ENCODE peak calls at places on chromosome 2, in four cellular contexts. A, P, V and N are unnamed samples.
A peak's percentile ranks its signal among the peaks of the same experiment; 100 is the strongest.

GRCh38 chr2:205024822-205025518 is 479.7 kb downstream of the PARD3B start:
- DNase-seq in A (no peak), P (peak; percentile 97), V (no peak), N (no peak)

GRCh38 chr2:205654878-205655601 is 27.3 kb upstream of the NRP2 start:
- DNase-seq in A (no peak), P (peak; percentile 34), V (no peak), N (no peak)

GRCh38 chr2:80335411-80335810 is 30.9 kb upstream of the LRRTM1 start:
- DNase-seq in A (no peak), P (no peak), V (no peak), N (no peak)

GRCh38 chr2:184598313-184599053 is at the start of gene ZNF804A:
- DNase-seq in A (peak; percentile 45), P (peak; percentile 43), V (peak; percentile 26), N (peak; percentile 55)

GRCh38 chr2:172215172-172215935 is 112.7 kb upstream of the DLX2 start:
- DNase-seq in A (no peak), P (no peak), V (no peak), N (no peak)

GRCh38 chr2:15984367-15985255 is 44.3 kb downstream of the MYCN start:
- DNase-seq in A (peak; percentile 44), P (no peak), V (no peak), N (peak; percentile 52)

GRCh38 chr2:172985139-172985874 is 90.3 kb upstream of the MAP3K20 start:
- DNase-seq in A (no peak), P (peak; percentile 61), V (no peak), N (no peak)

GRCh38 chr2:156321243-156321904 is 11.1 kb downstream of the NR4A2 start:
- DNase-seq in A (peak; percentile 41), P (no peak), V (no peak), N (peak; percentile 53)

GRCh38 chr2:36409971-36410370 is 54.4 kb downstream of the CRIM1 start:
- DNase-seq in A (no peak), P (no peak), V (no peak), N (no peak)

GRCh38 chr2:19607931-19608762 is 249.7 kb upstream of the OSR1 start:
- DNase-seq in A (no peak), P (no peak), V (no peak), N (no peak)

GRCh38 chr2:71896385-71897144 is 251.1 kb downstream of the CYP26B1 start:
- DNase-seq in A (no peak), P (no peak), V (no peak), N (no peak)

GRCh38 chr2:157744571-157745076 is 116.0 kb upstream of the ACVR1C start:
- DNase-seq in A (no peak), P (no peak), V (no peak), N (no peak)

GRCh38 chr2:151262629-151263028 is 966 bp upstream of the RBM43 start:
- DNase-seq in A (peak; percentile 16), P (no peak), V (no peak), N (peak; percentile 42)

GRCh38 chr2:168138369-168138768 is 109.0 kb downstream of the STK39 start:
- DNase-seq in A (no peak), P (no peak), V (no peak), N (no peak)

GRCh38 chr2:10012963-10013461 is 30.3 kb upstream of the KLF11 start:
- DNase-seq in A (no peak), P (no peak), V (no peak), N (no peak)

GRCh38 chr2:200614249-200614648 is 28.4 kb downstream of the AOX1 start:
- DNase-seq in A (no peak), P (no peak), V (no peak), N (no peak)

GRCh38 chr2:216775043-216775453 is 79.7 kb upstream of the IGFBP5 start:
- DNase-seq in A (no peak), P (peak; percentile 63), V (no peak), N (no peak)

GRCh38 chr2:233835230-233836186 is 18.8 kb downstream of the HJURP start:
- DNase-seq in A (no peak), P (no peak), V (no peak), N (no peak)

GRCh38 chr2:154992826-154993225 is 294.3 kb downstream of the KCNJ3 start:
- DNase-seq in A (no peak), P (no peak), V (no peak), N (no peak)

GRCh38 chr2:25981596-25982272 is 563 bp downstream of the KIF3C start:
- DNase-seq in A (peak; percentile 54), P (no peak), V (no peak), N (peak; percentile 51)

GRCh38 chr2:143341478-143341877 is 212.3 kb downstream of the ARHGAP15 start:
- DNase-seq in A (no peak), P (no peak), V (no peak), N (no peak)

GRCh38 chr2:232816656-232817055 is 40.3 kb upstream of the KCNJ13 start:
- DNase-seq in A (no peak), P (no peak), V (no peak), N (no peak)

GRCh38 chr2:219661955-219662395 is 34.5 kb downstream of the SLC4A3 start:
- DNase-seq in A (no peak), P (no peak), V (no peak), N (no peak)

GRCh38 chr2:178700922-178701342 is 106.3 kb downstream of the TTN start:
- DNase-seq in A (no peak), P (no peak), V (no peak), N (peak; percentile 77)

GRCh38 chr2:69915050-69915945 is at the start of gene MXD1:
- DNase-seq in A (peak; percentile 41), P (no peak), V (peak; percentile 21), N (peak; percentile 58)

GRCh38 chr2:195337597-195337996 is 319.4 kb upstream of the SLC39A10 start:
- DNase-seq in A (no peak), P (no peak), V (no peak), N (no peak)

GRCh38 chr2:230909841-230910545 is 15.0 kb downstream of the GPR55 start:
- DNase-seq in A (no peak), P (no peak), V (no peak), N (no peak)

GRCh38 chr2:45031028-45031427 is 21.8 kb upstream of the SIX2 start:
- DNase-seq in A (no peak), P (no peak), V (no peak), N (no peak)

GRCh38 chr2:217766356-217766755 is 236.4 kb downstream of the TNS1 start:
- DNase-seq in A (no peak), P (no peak), V (no peak), N (no peak)

GRCh38 chr2:157875720-157876065 is 437 bp downstream of the ACVR1 start:
- DNase-seq in A (peak; percentile 59), P (no peak), V (peak; percentile 49), N (peak; percentile 63)

GRCh38 chr2:147030966-147031760 is 813.7 kb upstream of the ACVR2A start:
- DNase-seq in A (no peak), P (no peak), V (no peak), N (peak; percentile 11)

GRCh38 chr2:128440087-128440665 is 121.5 kb upstream of the HS6ST1 start:
- DNase-seq in A (no peak), P (no peak), V (peak; percentile 3), N (no peak)

GRCh38 chr2:74516070-74516633 is 1.9 kb downstream of the TLX2 start:
- DNase-seq in A (peak; percentile 93), P (no peak), V (peak; percentile 40), N (peak; percentile 95)

GRCh38 chr2:190340369-190340768 is 3.0 kb upstream of the INPP1 start:
- DNase-seq in A (peak; percentile 26), P (no peak), V (no peak), N (peak; percentile 79)

GRCh38 chr2:12009323-12009905 is 263.0 kb downstream of the LPIN1 start:
- DNase-seq in A (no peak), P (no peak), V (no peak), N (no peak)